ENCODE peak calls at places on chromosome 11, in eight cellular contexts. L is cardiac muscle cell, S is spleen, E is IMR-90, C is pancreas, M is right atrium auricular region, T is right lobe of liver, P is HCT116. X is an unnamed sample.

GRCh38 chr11:134730596-134731538 is 318.8 kb upstream of the B3GAT1 start:
- DNase-seq in M (no peak), P (no peak), T (no peak), L (peak; percentile 37), S (no peak), C (no peak), E (no peak), X (no peak)

GRCh38 chr11:102471474-102471873 is 18.9 kb upstream of the TMEM123 start:
- DNase-seq in L (no peak), C (no peak), M (no peak), S (no peak), E (no peak), T (no peak), P (no peak), X (no peak)

GRCh38 chr11:17415523-17416104 is 27.2 kb upstream of the KCNJ11 start:
- DNase-seq in T (no peak), S (peak; percentile 64), L (no peak), E (no peak), P (no peak), C (no peak), M (no peak), X (no peak)

GRCh38 chr11:61126266-61126665 is 24.0 kb downstream of the CD5 start:
- DNase-seq in P (no peak), C (no peak), E (no peak), T (no peak), L (peak; percentile 26), M (peak; percentile 64), S (no peak), X (no peak)

GRCh38 chr11:14809466-14809865 is 82.6 kb downstream of the CYP2R1 start:
- DNase-seq in E (peak; percentile 34), P (no peak), T (no peak), S (no peak), M (no peak), C (no peak), L (no peak), X (no peak)

GRCh38 chr11:117094776-117095175 is 3.5 kb downstream of the SIK3 start:
- DNase-seq in P (no peak), T (no peak), L (no peak), E (peak; percentile 56), C (no peak), S (no peak), M (no peak), X (no peak)

GRCh38 chr11:32487270-32487669 is 51.9 kb upstream of the WT1 start:
- DNase-seq in T (no peak), M (no peak), P (peak; percentile 13), S (no peak), E (no peak), L (peak; percentile 11), C (no peak), X (no peak)

GRCh38 chr11:64086263-64086938 is 50.7 kb downstream of the FLRT1 start:
- DNase-seq in T (no peak), S (no peak), C (peak; percentile 66), P (no peak), M (no peak), L (no peak), E (peak; percentile 14), X (no peak)

GRCh38 chr11:40188848-40189247 is 1270.6 kb downstream of the LRRC4C start:
- DNase-seq in T (peak; percentile 25), M (no peak), L (no peak), P (no peak), S (no peak), E (no peak), C (peak; percentile 34), X (no peak)

GRCh38 chr11:441418-442274 is at the start of gene ANO9:
- DNase-seq in M (no peak), P (no peak), S (peak; percentile 89), C (peak; percentile 85), T (no peak), L (peak; percentile 17), E (no peak), X (peak; percentile 67)

GRCh38 chr11:441043-441417 is 781 bp downstream of the ANO9 start:
- DNase-seq in E (no peak), L (no peak), T (no peak), C (no peak), P (no peak), S (no peak), M (no peak), X (no peak)

GRCh38 chr11:439315-440064 is 2.3 kb downstream of the ANO9 start:
- DNase-seq in T (no peak), E (no peak), M (no peak), C (no peak), S (no peak), P (no peak), L (no peak), X (no peak)

GRCh38 chr11:438101-438844 is 3.5 kb downstream of the ANO9 start:
- DNase-seq in L (no peak), T (no peak), S (no peak), E (no peak), C (no peak), P (no peak), M (no peak), X (no peak)

DNA sequence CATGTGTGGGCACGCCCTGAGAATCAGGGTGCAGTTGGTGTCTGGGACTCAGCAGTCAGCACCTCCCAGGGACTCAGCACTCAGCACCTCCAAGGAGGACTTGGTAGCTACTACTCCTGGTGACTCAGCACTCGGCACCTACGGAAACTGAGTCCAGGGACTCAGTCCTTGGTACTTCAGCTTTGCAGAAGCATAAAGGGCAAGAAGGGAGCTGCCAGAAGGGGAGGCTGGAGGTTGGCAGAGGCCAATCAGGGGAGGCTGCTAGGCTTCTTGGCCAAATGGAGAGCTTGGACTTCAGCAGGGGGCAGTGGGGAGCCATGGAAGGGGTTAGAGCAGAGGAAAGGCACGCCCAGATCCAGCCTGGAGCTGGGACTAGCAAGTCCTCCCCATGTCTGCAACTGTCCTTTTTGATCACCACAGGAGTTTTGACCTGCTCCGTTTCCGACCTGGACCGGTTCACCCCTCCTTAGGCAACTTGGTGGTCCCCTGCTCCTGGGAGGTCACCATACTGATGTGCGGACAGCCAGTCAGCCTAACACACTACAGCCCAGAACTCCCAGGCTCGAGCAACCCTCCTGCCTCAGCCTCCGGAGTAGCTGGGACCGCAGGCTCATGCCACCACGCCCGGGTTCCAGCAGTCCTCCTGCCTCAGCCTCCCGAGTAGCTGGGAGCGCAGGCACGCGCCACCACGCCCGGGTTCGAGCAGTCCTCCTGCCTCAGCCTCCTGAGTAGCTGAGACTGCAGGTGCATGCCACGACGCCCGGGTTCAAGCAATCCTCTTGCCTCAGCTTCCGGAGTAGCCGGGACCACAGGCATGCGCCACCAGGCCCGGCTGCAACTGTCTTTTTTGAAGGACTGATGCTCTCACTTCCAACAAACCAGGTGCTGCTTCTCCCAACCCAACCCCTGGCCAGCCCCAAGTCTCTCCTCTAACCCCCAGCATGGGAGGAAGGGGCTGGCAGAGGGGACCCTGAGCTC is 1.5 kb downstream of the ANO9 start:
- DNase-seq in L (no peak), C (no peak), P (no peak), E (no peak), T (no peak), M (no peak), S (no peak), X (no peak)
- H3K27ac ChIP-seq in L (no peak overlapping the region), C (no peak overlapping the region), P (peak overlapping the region; percentile 36), E (no peak overlapping the region), T (no peak overlapping the region), M (no peak overlapping the region), S (no peak overlapping the region), X (no peak overlapping the region)

GRCh38 chr11:5362017-5362625 is 10.8 kb downstream of the OR51B6 start:
- DNase-seq in M (no peak), L (no peak), P (no peak), S (no peak), T (no peak), E (peak; percentile 71), C (no peak), X (no peak)

GRCh38 chr11:5366856-5367255 is 15.5 kb downstream of the OR51B6 start:
- DNase-seq in T (no peak), E (peak; percentile 34), S (no peak), C (no peak), P (no peak), L (no peak), M (no peak), X (no peak)

GRCh38 chr11:5363712-5364111 is 12.4 kb downstream of the OR51B6 start:
- DNase-seq in M (no peak), C (no peak), L (no peak), T (no peak), P (no peak), E (no peak), S (no peak), X (no peak)

GRCh38 chr11:5367461-5368074 is 16.0 kb upstream of the OR51M1 start:
- DNase-seq in S (no peak), L (no peak), T (no peak), P (no peak), C (no peak), E (peak; percentile 93), M (no peak), X (no peak)

DNA sequence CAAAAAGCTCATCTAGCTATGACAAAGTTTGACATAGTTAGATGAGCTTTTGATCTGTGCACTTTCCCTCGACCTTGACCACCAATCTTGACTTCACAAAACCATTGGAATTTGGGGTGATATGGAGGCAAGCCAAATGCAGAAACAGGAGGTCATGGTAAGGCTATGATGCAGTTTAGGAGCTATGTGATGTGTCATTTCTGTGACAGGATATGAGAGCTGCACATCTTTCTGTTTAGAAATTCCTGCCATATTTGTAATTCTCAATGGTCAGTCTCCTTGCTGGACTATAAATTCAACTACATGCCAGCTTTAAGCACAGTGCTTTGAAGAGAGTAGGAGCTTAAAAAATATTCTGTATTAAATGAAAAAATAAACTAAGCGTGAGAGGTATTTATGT is 12.9 kb downstream of the OR51B6 start:
- DNase-seq in L (no peak), C (no peak), T (no peak), S (no peak), P (no peak), M (no peak), E (peak; percentile 96), X (no peak)
- H3K4me1 ChIP-seq in L (no peaks in the 10 kb centered on the region), C (no peaks in the 10 kb centered on the region), T (no peaks in the 10 kb centered on the region), S (no peaks in the 10 kb centered on the region), P (peaks cover 75% of the 10 kb centered on the region), M (no peaks in the 10 kb centered on the region), E (peaks cover 26% of the 10 kb centered on the region), X (no peaks in the 10 kb centered on the region)

GRCh38 chr11:90803366-90803765 is 580.5 kb upstream of the CHORDC1 start:
- DNase-seq in C (no peak), P (no peak), E (no peak), M (no peak), S (no peak), L (no peak), T (no peak), X (no peak)

GRCh38 chr11:90798769-90799168 is 575.9 kb upstream of the CHORDC1 start:
- DNase-seq in S (no peak), E (no peak), M (no peak), C (no peak), T (no peak), L (no peak), P (no peak), X (no peak)

GRCh38 chr11:90805172-90805571 is 582.3 kb upstream of the CHORDC1 start:
- DNase-seq in S (no peak), M (no peak), P (no peak), T (no peak), C (no peak), L (no peak), E (no peak), X (no peak)

GRCh38 chr11:90809581-90809980 is 586.7 kb upstream of the CHORDC1 start:
- DNase-seq in L (no peak), S (no peak), P (no peak), C (no peak), M (no peak), T (no peak), E (no peak), X (no peak)

GRCh38 chr11:90803781-90804180 is 580.9 kb upstream of the CHORDC1 start:
- DNase-seq in C (no peak), S (no peak), T (no peak), E (no peak), P (no peak), L (no peak), M (no peak), X (no peak)
- H3K4me3 ChIP-seq in C (no peak overlapping the region), S (no peak overlapping the region), T (no peak overlapping the region), E (no peak overlapping the region), P (no peak overlapping the region), L (no peak overlapping the region), M (no peak overlapping the region), X (no peak overlapping the region)

GRCh38 chr11:38460429-38460828 is 1862.4 kb upstream of the RAG2 start:
- DNase-seq in M (no peak), C (no peak), L (no peak), S (no peak), E (peak; percentile 3), P (no peak), T (no peak), X (no peak)
- H3K27ac ChIP-seq in M (no peak overlapping the region), C (no peak overlapping the region), L (no peak overlapping the region), S (no peak overlapping the region), E (no peak overlapping the region), P (no peak overlapping the region), T (no peak overlapping the region), X (no peak overlapping the region)